ENCODE peak calls at places on chromosomes 2 and 18, in nine cellular contexts. T, Q, H, K, U, A, F, I and G are unnamed samples.

GRCh38 chr2:25215948-25216679 is 47.7 kb upstream of the POMC start:
- DNase-seq in T (no peak), Q (peak), H (no peak), K (peak), U (no peak), A (peak), F (no peak), I (peak), G (peak)

GRCh38 chr2:30684546-30684945 is 122.7 kb downstream of the CAPN13 start:
- DNase-seq in T (no peak), Q (no peak), H (no peak), K (no peak), U (no peak), A (no peak), F (no peak), I (no peak), G (no peak)

GRCh38 chr18:11149441-11150270 is at the start of gene PIEZO2:
- DNase-seq in T (peak), Q (no peak), H (peak), K (peak), U (no peak), A (peak), F (no peak), I (no peak), G (peak)

GRCh38 chr2:9892236-9892635 is 49.0 kb downstream of the TAF1B start:
- DNase-seq in T (no peak), Q (no peak), H (no peak), K (no peak), U (no peak), A (no peak), F (no peak), I (no peak), G (no peak)

GRCh38 chr2:158024288-158024898 is 77.3 kb upstream of the UPP2 start:
- DNase-seq in T (peak), Q (peak), H (peak), K (peak), U (no peak), A (peak), F (peak), I (peak), G (peak)

GRCh38 chr18:6382968-6383367 is 31.7 kb downstream of the L3MBTL4 start:
- DNase-seq in T (no peak), Q (no peak), H (no peak), K (no peak), U (no peak), A (no peak), F (no peak), I (no peak), G (no peak)

GRCh38 chr18:29157057-29157780 is 980.3 kb upstream of the CDH2 start:
- DNase-seq in T (no peak), Q (no peak), H (no peak), K (peak), U (no peak), A (no peak), F (peak), I (no peak), G (no peak)

GRCh38 chr18:21735452-21736015 is 5.1 kb upstream of the MIB1 start:
- DNase-seq in T (no peak), Q (peak), H (peak), K (peak), U (no peak), A (no peak), F (peak), I (peak), G (no peak)

GRCh38 chr18:56060967-56061541 is 473.1 kb upstream of the TCF4 start:
- DNase-seq in T (no peak), Q (no peak), H (no peak), K (no peak), U (no peak), A (no peak), F (no peak), I (no peak), G (no peak)

GRCh38 chr2:62319061-62319460 is 123.1 kb downstream of the B3GNT2 start:
- DNase-seq in T (no peak), Q (no peak), H (no peak), K (no peak), U (no peak), A (no peak), F (no peak), I (no peak), G (peak)

GRCh38 chr2:48316753-48317750 is 212.9 kb upstream of the STON1 start:
- DNase-seq in T (no peak), Q (peak), H (no peak), K (no peak), U (no peak), A (no peak), F (no peak), I (no peak), G (peak)

GRCh38 chr2:218223046-218223445 is 6.1 kb downstream of the ARPC2 start:
- DNase-seq in T (no peak), Q (peak), H (peak), K (no peak), U (no peak), A (no peak), F (no peak), I (no peak), G (no peak)

GRCh38 chr2:127150996-127151395 is 44.0 kb upstream of the BIN1 start:
- DNase-seq in T (no peak), Q (no peak), H (no peak), K (no peak), U (no peak), A (no peak), F (no peak), I (no peak), G (no peak)

GRCh38 chr2:100641115-100641415 is 78.3 kb downstream of the PDCL3 start:
- DNase-seq in T (no peak), Q (no peak), H (no peak), K (no peak), U (no peak), A (no peak), F (no peak), I (no peak), G (no peak)

GRCh38 chr2:72696559-72696958 is 129.3 kb downstream of the EXOC6B start:
- DNase-seq in T (no peak), Q (no peak), H (no peak), K (no peak), U (no peak), A (no peak), F (no peak), I (no peak), G (no peak)

GRCh38 chr18:35713545-35713944 is 132.0 kb downstream of the GALNT1 start:
- DNase-seq in T (no peak), Q (no peak), H (peak), K (peak), U (no peak), A (no peak), F (peak), I (no peak), G (no peak)

GRCh38 chr18:79405781-79406575 is 10.2 kb downstream of the NFATC1 start:
- DNase-seq in T (no peak), Q (peak), H (no peak), K (no peak), U (no peak), A (peak), F (no peak), I (peak), G (peak)